ENCODE peak calls at places on chromosomes 4 and X, in five cellular contexts. One of them, this sample, is unnamed.

GRCh38 chr4:1265351-1265750 is 16.4 kb upstream of the CTBP1 start:
- DNase-seq in iris pigment epithelial cell: no peak
- DNase-seq in mesenchymal stem cell: no peak
- DNase-seq in SW480: no peak
- DNase-seq in AML-193: no peak
- DNase-seq in this sample: no peak

GRCh38 chr4:186104895-186105720 is 604 bp downstream of the FAM149A start:
- DNase-seq in iris pigment epithelial cell: peak; percentile 6
- DNase-seq in mesenchymal stem cell: peak; percentile 25
- DNase-seq in SW480: peak; percentile 7
- DNase-seq in AML-193: no peak
- DNase-seq in this sample: no peak

GRCh38 chr4:138256608-138257007 is 14.5 kb upstream of the SLC7A11 start:
- DNase-seq in SW480: no peak
- DNase-seq in AML-193: no peak
- DNase-seq in mesenchymal stem cell: no peak
- DNase-seq in iris pigment epithelial cell: no peak
- DNase-seq in this sample: no peak

GRCh38 chr4:156970501-156971167 is 965 bp downstream of the PDGFC start:
- DNase-seq in iris pigment epithelial cell: peak; percentile 73
- DNase-seq in AML-193: no peak
- DNase-seq in SW480: peak; percentile 58
- DNase-seq in mesenchymal stem cell: peak; percentile 81
- DNase-seq in this sample: no peak

GRCh38 chr4:152430507-152430906 is 105.4 kb downstream of the FBXW7 start:
- DNase-seq in iris pigment epithelial cell: no peak
- DNase-seq in SW480: no peak
- DNase-seq in AML-193: no peak
- DNase-seq in mesenchymal stem cell: no peak
- DNase-seq in this sample: no peak

GRCh38 chr4:183808102-183808466 is 97.0 kb upstream of the STOX2 start:
- DNase-seq in SW480: no peak
- DNase-seq in mesenchymal stem cell: no peak
- DNase-seq in AML-193: no peak
- DNase-seq in iris pigment epithelial cell: no peak
- DNase-seq in this sample: no peak

GRCh38 chrX:51893931-51894696 is 691 bp downstream of the MAGED1 start:
- DNase-seq in AML-193: no peak
- DNase-seq in iris pigment epithelial cell: peak; percentile 22
- DNase-seq in SW480: peak; percentile 20
- DNase-seq in mesenchymal stem cell: peak; percentile 28
- DNase-seq in this sample: no peak

GRCh38 chr4:109462297-109462696 is 28.7 kb downstream of the SEC24B start:
- DNase-seq in SW480: no peak
- DNase-seq in iris pigment epithelial cell: peak; percentile 33
- DNase-seq in mesenchymal stem cell: no peak
- DNase-seq in AML-193: peak; percentile 31
- DNase-seq in this sample: no peak

GRCh38 chrX:20042221-20042620 is 51.4 kb upstream of the BCLAF3 start:
- DNase-seq in iris pigment epithelial cell: no peak
- DNase-seq in SW480: no peak
- DNase-seq in mesenchymal stem cell: no peak
- DNase-seq in AML-193: no peak
- DNase-seq in this sample: no peak

GRCh38 chrX:23907496-23908218 is at the start of the genes APOO and CXorf58:
- DNase-seq in AML-193: peak; percentile 81
- DNase-seq in iris pigment epithelial cell: peak; percentile 87
- DNase-seq in SW480: peak; percentile 94
- DNase-seq in mesenchymal stem cell: peak; percentile 89
- DNase-seq in this sample: peak; percentile 75

GRCh38 chr4:53013873-53014272 is 151.8 kb downstream of the RASL11B start:
- DNase-seq in mesenchymal stem cell: no peak
- DNase-seq in AML-193: no peak
- DNase-seq in SW480: no peak
- DNase-seq in iris pigment epithelial cell: no peak
- DNase-seq in this sample: no peak

GRCh38 chr4:131207589-131207988 is 1941.5 kb upstream of the PCDH10 start:
- DNase-seq in AML-193: no peak
- DNase-seq in iris pigment epithelial cell: no peak
- DNase-seq in SW480: no peak
- DNase-seq in mesenchymal stem cell: no peak
- DNase-seq in this sample: no peak

GRCh38 chrX:38220936-38221386 is 290 bp upstream of the SRPX start:
- DNase-seq in SW480: no peak
- DNase-seq in AML-193: no peak
- DNase-seq in mesenchymal stem cell: peak; percentile 68
- DNase-seq in iris pigment epithelial cell: no peak
- DNase-seq in this sample: no peak

GRCh38 chr4:30600246-30600645 is 119.9 kb upstream of the PCDH7 start:
- DNase-seq in AML-193: no peak
- DNase-seq in mesenchymal stem cell: peak; percentile 83
- DNase-seq in SW480: no peak
- DNase-seq in iris pigment epithelial cell: peak; percentile 10
- DNase-seq in this sample: no peak

GRCh38 chrX:135596495-135596894 is 76.0 kb downstream of the INTS6L start:
- DNase-seq in AML-193: peak; percentile 40
- DNase-seq in mesenchymal stem cell: peak; percentile 2
- DNase-seq in SW480: peak; percentile 27
- DNase-seq in iris pigment epithelial cell: peak; percentile 8
- DNase-seq in this sample: peak; percentile 0

GRCh38 chr4:163591614-163592020 is 97.1 kb downstream of the TMA16 start:
- DNase-seq in AML-193: peak; percentile 94
- DNase-seq in mesenchymal stem cell: no peak
- DNase-seq in iris pigment epithelial cell: no peak
- DNase-seq in SW480: no peak
- DNase-seq in this sample: no peak

GRCh38 chrX:1649623-1650022 is 34.8 kb downstream of the ASMT start:
- DNase-seq in iris pigment epithelial cell: peak; percentile 3
- DNase-seq in SW480: no peak
- DNase-seq in AML-193: no peak
- DNase-seq in mesenchymal stem cell: no peak
- DNase-seq in this sample: no peak

GRCh38 chrX:29746326-29746725 is 469.0 kb upstream of the MAGEB2 start:
- DNase-seq in SW480: no peak
- DNase-seq in AML-193: no peak
- DNase-seq in mesenchymal stem cell: no peak
- DNase-seq in iris pigment epithelial cell: peak; percentile 59
- DNase-seq in this sample: no peak

GRCh38 chr4:78370625-78371372 is 180.8 kb upstream of the ANXA3 start:
- DNase-seq in iris pigment epithelial cell: no peak
- DNase-seq in AML-193: no peak
- DNase-seq in SW480: no peak
- DNase-seq in mesenchymal stem cell: no peak
- DNase-seq in this sample: no peak

GRCh38 chr4:72484991-72485390 is 84.0 kb downstream of the ADAMTS3 start:
- DNase-seq in mesenchymal stem cell: no peak
- DNase-seq in SW480: no peak
- DNase-seq in AML-193: no peak
- DNase-seq in iris pigment epithelial cell: no peak
- DNase-seq in this sample: no peak

GRCh38 chr4:124535004-124535403 is 177.5 kb downstream of the ANKRD50 start:
- DNase-seq in SW480: no peak
- DNase-seq in AML-193: no peak
- DNase-seq in iris pigment epithelial cell: no peak
- DNase-seq in mesenchymal stem cell: no peak
- DNase-seq in this sample: no peak

GRCh38 chrX:138756234-138756633 is 44.7 kb upstream of the FGF13 start:
- DNase-seq in iris pigment epithelial cell: peak; percentile 41
- DNase-seq in mesenchymal stem cell: peak; percentile 0
- DNase-seq in SW480: peak; percentile 46
- DNase-seq in AML-193: no peak
- DNase-seq in this sample: no peak